ENCODE peak calls at places on chromosomes 13 and 19, in seven cellular contexts. One of them, this sample, is unnamed.

GRCh38 chr19:17989425-17990094 is 18.4 kb upstream of the ARRDC2 start:
- DNase-seq in neuronal stem cell: no peak
- DNase-seq in H9: no peak
- DNase-seq in IMR-90: no peak
- DNase-seq in H1: no peak
- DNase-seq in mesenchymal stem cell: no peak
- DNase-seq in mesendoderm: no peak
- DNase-seq in this sample: no peak

GRCh38 chr19:8145969-8146368 is 3.4 kb downstream of the FBN3 start:
- DNase-seq in neuronal stem cell: no peak
- DNase-seq in H9: peak
- DNase-seq in IMR-90: no peak
- DNase-seq in H1: no peak
- DNase-seq in mesenchymal stem cell: no peak
- DNase-seq in mesendoderm: peak
- DNase-seq in this sample: no peak

GRCh38 chr19:5050905-5051304 is 82.0 kb downstream of the KDM4B start:
- DNase-seq in neuronal stem cell: no peak
- DNase-seq in H9: no peak
- DNase-seq in IMR-90: no peak
- DNase-seq in H1: no peak
- DNase-seq in mesenchymal stem cell: no peak
- DNase-seq in mesendoderm: no peak
- DNase-seq in this sample: no peak

GRCh38 chr13:98825659-98826058 is 73.2 kb upstream of the SLC15A1 start:
- DNase-seq in neuronal stem cell: no peak
- DNase-seq in H9: no peak
- DNase-seq in IMR-90: no peak
- DNase-seq in H1: no peak
- DNase-seq in mesenchymal stem cell: no peak
- DNase-seq in mesendoderm: peak
- DNase-seq in this sample: no peak

GRCh38 chr19:57816652-57817051 is 1.9 kb upstream of the ZNF552 start:
- DNase-seq in neuronal stem cell: no peak
- DNase-seq in H9: no peak
- DNase-seq in IMR-90: no peak
- DNase-seq in H1: no peak
- DNase-seq in mesenchymal stem cell: peak
- DNase-seq in mesendoderm: peak
- DNase-seq in this sample: peak

GRCh38 chr19:2249880-2250764 is 999 bp downstream of the AMH start:
- DNase-seq in neuronal stem cell: no peak
- DNase-seq in H9: no peak
- DNase-seq in IMR-90: no peak
- DNase-seq in H1: peak
- DNase-seq in mesenchymal stem cell: no peak
- DNase-seq in mesendoderm: no peak
- DNase-seq in this sample: no peak

GRCh38 chr13:20263393-20264044 is 31.4 kb upstream of the GJB6 start:
- DNase-seq in neuronal stem cell: no peak
- DNase-seq in H9: no peak
- DNase-seq in IMR-90: no peak
- DNase-seq in H1: no peak
- DNase-seq in mesenchymal stem cell: no peak
- DNase-seq in mesendoderm: no peak
- DNase-seq in this sample: no peak

GRCh38 chr13:104773775-104774174 is 1707.6 kb upstream of the SLC10A2 start:
- DNase-seq in neuronal stem cell: peak
- DNase-seq in H9: no peak
- DNase-seq in IMR-90: peak
- DNase-seq in H1: peak
- DNase-seq in mesenchymal stem cell: peak
- DNase-seq in mesendoderm: peak
- DNase-seq in this sample: no peak

GRCh38 chr13:25783076-25783475 is 268.7 kb downstream of the SHISA2 start:
- DNase-seq in neuronal stem cell: no peak
- DNase-seq in H9: no peak
- DNase-seq in IMR-90: no peak
- DNase-seq in H1: no peak
- DNase-seq in mesenchymal stem cell: no peak
- DNase-seq in mesendoderm: no peak
- DNase-seq in this sample: no peak

GRCh38 chr19:9789066-9789465 is 20.5 kb upstream of the ZNF846 start:
- DNase-seq in neuronal stem cell: no peak
- DNase-seq in H9: peak
- DNase-seq in IMR-90: no peak
- DNase-seq in H1: no peak
- DNase-seq in mesenchymal stem cell: no peak
- DNase-seq in mesendoderm: peak
- DNase-seq in this sample: no peak

GRCh38 chr13:26449063-26449848 is 108.2 kb upstream of the WASF3 start:
- DNase-seq in neuronal stem cell: no peak
- DNase-seq in H9: no peak
- DNase-seq in IMR-90: peak
- DNase-seq in H1: no peak
- DNase-seq in mesenchymal stem cell: no peak
- DNase-seq in mesendoderm: no peak
- DNase-seq in this sample: peak

GRCh38 chr13:32423592-32423991 is 4.3 kb downstream of the N4BP2L1 start:
- DNase-seq in neuronal stem cell: no peak
- DNase-seq in H9: no peak
- DNase-seq in IMR-90: no peak
- DNase-seq in H1: no peak
- DNase-seq in mesenchymal stem cell: no peak
- DNase-seq in mesendoderm: no peak
- DNase-seq in this sample: no peak

GRCh38 chr19:1481224-1481892 is 2.3 kb upstream of the C19orf25 start:
- DNase-seq in neuronal stem cell: no peak
- DNase-seq in H9: peak
- DNase-seq in IMR-90: no peak
- DNase-seq in H1: no peak
- DNase-seq in mesenchymal stem cell: no peak
- DNase-seq in mesendoderm: no peak
- DNase-seq in this sample: no peak

GRCh38 chr13:27708325-27708724 is 84.0 kb upstream of the GSX1 start:
- DNase-seq in neuronal stem cell: no peak
- DNase-seq in H9: no peak
- DNase-seq in IMR-90: no peak
- DNase-seq in H1: no peak
- DNase-seq in mesenchymal stem cell: no peak
- DNase-seq in mesendoderm: no peak
- DNase-seq in this sample: no peak

GRCh38 chr19:36182612-36183454 is 30.6 kb upstream of the COX7A1 start:
- DNase-seq in neuronal stem cell: no peak
- DNase-seq in H9: peak
- DNase-seq in IMR-90: peak
- DNase-seq in H1: no peak
- DNase-seq in mesenchymal stem cell: no peak
- DNase-seq in mesendoderm: peak
- DNase-seq in this sample: peak

GRCh38 chr13:40208517-40208916 is 457.9 kb downstream of the FOXO1 start:
- DNase-seq in neuronal stem cell: no peak
- DNase-seq in H9: no peak
- DNase-seq in IMR-90: no peak
- DNase-seq in H1: no peak
- DNase-seq in mesenchymal stem cell: no peak
- DNase-seq in mesendoderm: no peak
- DNase-seq in this sample: no peak

GRCh38 chr19:15562861-15563260 is 52.2 kb upstream of the CYP4F8 start:
- DNase-seq in neuronal stem cell: no peak
- DNase-seq in H9: no peak
- DNase-seq in IMR-90: peak
- DNase-seq in H1: no peak
- DNase-seq in mesenchymal stem cell: no peak
- DNase-seq in mesendoderm: no peak
- DNase-seq in this sample: no peak

GRCh38 chr19:41427647-41428480 is 690 bp upstream of the B3GNT8 start:
- DNase-seq in neuronal stem cell: no peak
- DNase-seq in H9: peak
- DNase-seq in IMR-90: no peak
- DNase-seq in H1: peak
- DNase-seq in mesenchymal stem cell: no peak
- DNase-seq in mesendoderm: peak
- DNase-seq in this sample: no peak

GRCh38 chr13:111217661-111218060 is 102.6 kb downstream of the ARHGEF7 start:
- DNase-seq in neuronal stem cell: no peak
- DNase-seq in H9: no peak
- DNase-seq in IMR-90: no peak
- DNase-seq in H1: no peak
- DNase-seq in mesenchymal stem cell: no peak
- DNase-seq in mesendoderm: no peak
- DNase-seq in this sample: no peak

GRCh38 chr19:54837542-54837941 is 12.7 kb upstream of the KIR3DL2 start:
- DNase-seq in neuronal stem cell: no peak
- DNase-seq in H9: no peak
- DNase-seq in IMR-90: no peak
- DNase-seq in H1: no peak
- DNase-seq in mesenchymal stem cell: no peak
- DNase-seq in mesendoderm: no peak
- DNase-seq in this sample: no peak
- H3K23ac ChIP-seq in neuronal stem cell: no peak
- H3K23ac ChIP-seq in H9: no peak
- H3K23ac ChIP-seq in IMR-90: no peak
- H3K23ac ChIP-seq in H1: no peak
- H3K23ac ChIP-seq in mesenchymal stem cell: no peak
- H3K23ac ChIP-seq in mesendoderm: no peak
- H3K23ac ChIP-seq in this sample: no peak

DNA sequence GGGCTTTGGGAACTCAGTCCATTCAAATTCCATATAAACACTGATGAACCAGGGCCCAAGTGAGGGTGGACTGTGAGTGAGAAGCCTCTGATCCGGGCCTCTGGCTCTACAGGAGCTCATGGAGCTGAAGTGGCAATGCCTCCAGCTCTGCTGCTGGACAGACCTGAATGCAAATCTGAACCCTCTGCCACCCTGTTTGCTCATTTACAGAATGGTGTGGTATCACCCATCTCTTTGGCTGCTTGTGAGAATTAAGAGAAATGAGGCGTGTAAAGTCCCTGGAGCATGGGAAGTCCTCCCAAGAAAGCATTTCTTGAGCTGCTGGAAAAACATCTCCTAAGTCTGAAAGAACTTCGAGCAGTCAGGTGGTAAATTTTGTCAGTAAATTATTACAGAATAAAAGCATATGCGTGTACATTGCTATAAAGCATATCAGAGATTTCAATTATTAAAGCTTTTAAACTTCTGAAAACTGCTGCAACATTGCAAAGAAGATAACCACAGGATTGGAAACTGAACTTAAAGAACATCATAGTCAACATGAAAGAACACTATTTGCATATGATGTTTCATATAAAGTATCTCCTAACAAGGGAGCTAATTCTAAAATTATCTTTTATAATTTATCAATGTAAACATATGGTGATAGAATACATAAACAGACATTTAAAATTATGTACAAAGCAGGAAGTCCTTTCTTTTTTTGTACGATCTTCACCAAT is 369.0 kb downstream of the UQCRFS1 start:
- DNase-seq in neuronal stem cell: no peak
- DNase-seq in H9: no peak
- DNase-seq in IMR-90: no peak
- DNase-seq in H1: no peak
- DNase-seq in mesenchymal stem cell: no peak
- DNase-seq in mesendoderm: no peak
- DNase-seq in this sample: no peak
- H3K23ac ChIP-seq in neuronal stem cell: no peak
- H3K23ac ChIP-seq in H9: no peak
- H3K23ac ChIP-seq in IMR-90: no peak
- H3K23ac ChIP-seq in H1: no peak
- H3K23ac ChIP-seq in mesenchymal stem cell: no peak
- H3K23ac ChIP-seq in mesendoderm: no peak
- H3K23ac ChIP-seq in this sample: no peak

DNA sequence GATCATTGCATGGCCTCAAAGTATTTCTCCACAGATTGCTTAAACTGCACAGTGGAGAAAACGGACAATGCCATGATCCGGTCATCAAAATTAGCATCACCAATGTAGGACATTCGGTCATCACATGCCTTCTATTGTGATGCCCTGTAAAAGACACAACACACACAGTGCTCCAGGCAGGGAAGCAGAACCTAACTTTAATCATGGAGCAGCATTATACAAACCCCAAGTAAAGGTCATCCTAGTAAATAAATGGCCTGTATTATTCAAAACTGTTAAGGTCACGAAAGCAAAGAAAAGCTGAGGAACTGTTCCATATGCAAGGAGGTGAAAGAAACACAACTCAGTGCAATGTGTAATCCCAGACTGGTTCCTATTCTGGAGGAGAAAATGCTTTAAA is 42.2 kb downstream of the TGDS start:
- DNase-seq in neuronal stem cell: no peak
- DNase-seq in H9: no peak
- DNase-seq in IMR-90: no peak
- DNase-seq in H1: no peak
- DNase-seq in mesenchymal stem cell: no peak
- DNase-seq in mesendoderm: no peak
- DNase-seq in this sample: no peak
- H3K23ac ChIP-seq in neuronal stem cell: no peak
- H3K23ac ChIP-seq in H9: no peak
- H3K23ac ChIP-seq in IMR-90: no peak
- H3K23ac ChIP-seq in H1: no peak
- H3K23ac ChIP-seq in mesenchymal stem cell: no peak
- H3K23ac ChIP-seq in mesendoderm: no peak
- H3K23ac ChIP-seq in this sample: no peak

GRCh38 chr19:32041681-32042292 is 303.6 kb upstream of the ZNF507 start:
- DNase-seq in neuronal stem cell: peak
- DNase-seq in H9: peak
- DNase-seq in IMR-90: peak
- DNase-seq in H1: peak
- DNase-seq in mesenchymal stem cell: peak
- DNase-seq in mesendoderm: peak
- DNase-seq in this sample: no peak

GRCh38 chr19:32035611-32036010 is 309.8 kb upstream of the ZNF507 start:
- DNase-seq in neuronal stem cell: no peak
- DNase-seq in H9: no peak
- DNase-seq in IMR-90: no peak
- DNase-seq in H1: no peak
- DNase-seq in mesenchymal stem cell: no peak
- DNase-seq in mesendoderm: no peak
- DNase-seq in this sample: no peak

GRCh38 chr19:32039446-32039845 is 306.0 kb upstream of the ZNF507 start:
- DNase-seq in neuronal stem cell: no peak
- DNase-seq in H9: no peak
- DNase-seq in IMR-90: no peak
- DNase-seq in H1: no peak
- DNase-seq in mesenchymal stem cell: no peak
- DNase-seq in mesendoderm: no peak
- DNase-seq in this sample: no peak

GRCh38 chr19:32037998-32038732 is 307.2 kb upstream of the ZNF507 start:
- DNase-seq in neuronal stem cell: no peak
- DNase-seq in H9: no peak
- DNase-seq in IMR-90: no peak
- DNase-seq in H1: no peak
- DNase-seq in mesenchymal stem cell: no peak
- DNase-seq in mesendoderm: no peak
- DNase-seq in this sample: no peak

DNA sequence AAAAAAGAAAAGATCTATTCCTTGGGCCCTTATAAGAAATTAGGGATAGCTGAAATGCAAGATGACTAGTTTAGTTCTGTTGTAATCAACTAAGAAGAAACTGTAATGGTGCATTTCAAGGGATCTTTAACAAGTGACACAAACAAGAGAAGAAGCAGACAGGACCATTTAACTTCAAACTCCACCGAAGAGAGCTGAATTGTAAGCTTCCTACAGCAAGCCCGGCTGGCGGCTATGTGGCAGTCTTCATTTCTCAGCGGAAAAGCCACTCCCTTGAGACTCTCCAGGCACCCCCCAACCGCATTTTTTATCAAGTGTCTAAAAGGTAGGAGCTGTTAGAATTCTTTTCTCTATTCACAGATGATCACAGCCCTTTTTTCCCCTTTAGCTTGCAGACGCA is 305.2 kb upstream of the ZNF507 start:
- DNase-seq in neuronal stem cell: no peak
- DNase-seq in H9: no peak
- DNase-seq in IMR-90: no peak
- DNase-seq in H1: no peak
- DNase-seq in mesenchymal stem cell: no peak
- DNase-seq in mesendoderm: no peak
- DNase-seq in this sample: no peak
- H3K23ac ChIP-seq in neuronal stem cell: no peak
- H3K23ac ChIP-seq in H9: no peak
- H3K23ac ChIP-seq in IMR-90: no peak
- H3K23ac ChIP-seq in H1: no peak
- H3K23ac ChIP-seq in mesenchymal stem cell: no peak
- H3K23ac ChIP-seq in mesendoderm: no peak
- H3K23ac ChIP-seq in this sample: no peak